ENCODE peak calls at places on chromosomes 12 and 14, in four cellular contexts. M is upper lobe of right lung, O is brain microvascular endothelial cell, D is endodermal cell. T is an unnamed sample.

GRCh38 chr12:106049105-106049504 is 89.6 kb downstream of the NUAK1 start:
- DNase-seq in M (no peak), O (no peak), D (no peak), T (no peak)

GRCh38 chr14:87059060-87059827 is 933.7 kb downstream of the GALC start:
- DNase-seq in M (no peak), O (no peak), D (no peak), T (no peak)

GRCh38 chr12:49131973-49132461 is 822 bp upstream of the TUBA1B start:
- DNase-seq in M (no peak), O (no peak), D (no peak), T (no peak)

GRCh38 chr12:2944401-2945047 is 14.7 kb upstream of the TEAD4 start:
- DNase-seq in M (peak), O (no peak), D (peak), T (no peak)

GRCh38 chr12:67651380-67651695 is 2.8 kb downstream of the DYRK2 start:
- DNase-seq in M (no peak), O (no peak), D (no peak), T (no peak)

GRCh38 chr12:87439990-87440827 is 589.0 kb downstream of the C12orf50 start:
- DNase-seq in M (no peak), O (peak), D (peak), T (peak)

GRCh38 chr14:73740921-73741326 is 26.7 kb upstream of the PNMA1 start:
- DNase-seq in M (peak), O (no peak), D (peak), T (no peak)

GRCh38 chr14:41642402-41643195 is 35.9 kb downstream of the LRFN5 start:
- DNase-seq in M (no peak), O (no peak), D (no peak), T (no peak)

GRCh38 chr14:105919458-105920150 is 393.2 kb downstream of the TMEM121 start:
- DNase-seq in M (peak), O (no peak), D (no peak), T (no peak)

GRCh38 chr14:74140374-74140850 is 55.7 kb downstream of the LIN52 start:
- DNase-seq in M (peak), O (no peak), D (no peak), T (no peak)

GRCh38 chr12:96368233-96368632 is 32.0 kb downstream of the CDK17 start:
- DNase-seq in M (no peak), O (no peak), D (no peak), T (no peak)

GRCh38 chr14:65472189-65472588 is 59.7 kb downstream of the FUT8 start:
- DNase-seq in M (no peak), O (no peak), D (peak), T (no peak)

GRCh38 chr12:17829813-17830212 is 260.2 kb downstream of the RERGL start:
- DNase-seq in M (no peak), O (no peak), D (no peak), T (no peak)

GRCh38 chr12:29066061-29066588 is 83.0 kb upstream of the FAR2 start:
- DNase-seq in M (no peak), O (peak), D (no peak), T (peak)

GRCh38 chr14:55884819-55885218 is 233.4 kb upstream of the PELI2 start:
- DNase-seq in M (no peak), O (no peak), D (no peak), T (peak)

GRCh38 chr12:12433203-12433731 is 76.4 kb downstream of the BORCS5 start:
- DNase-seq in M (no peak), O (no peak), D (no peak), T (no peak)

GRCh38 chr14:26765768-26766550 is 168.1 kb upstream of the NOVA1 start:
- DNase-seq in M (no peak), O (peak), D (no peak), T (peak)

GRCh38 chr12:115267464-115267863 is 583.5 kb upstream of the TBX3 start:
- DNase-seq in M (no peak), O (no peak), D (no peak), T (no peak)

GRCh38 chr14:47674546-47675238 is 713 bp downstream of the MDGA2 start:
- DNase-seq in M (peak), O (no peak), D (peak), T (no peak)

GRCh38 chr12:1696800-1697199 is 5.9 kb downstream of the ADIPOR2 start:
- DNase-seq in M (no peak), O (no peak), D (no peak), T (no peak)

GRCh38 chr14:54881761-54882401 is 20.7 kb downstream of the GCH1 start:
- DNase-seq in M (no peak), O (no peak), D (no peak), T (no peak)

GRCh38 chr14:58687232-58687795 is 49.6 kb downstream of the DACT1 start:
- DNase-seq in M (no peak), O (no peak), D (no peak), T (no peak)

DNA sequence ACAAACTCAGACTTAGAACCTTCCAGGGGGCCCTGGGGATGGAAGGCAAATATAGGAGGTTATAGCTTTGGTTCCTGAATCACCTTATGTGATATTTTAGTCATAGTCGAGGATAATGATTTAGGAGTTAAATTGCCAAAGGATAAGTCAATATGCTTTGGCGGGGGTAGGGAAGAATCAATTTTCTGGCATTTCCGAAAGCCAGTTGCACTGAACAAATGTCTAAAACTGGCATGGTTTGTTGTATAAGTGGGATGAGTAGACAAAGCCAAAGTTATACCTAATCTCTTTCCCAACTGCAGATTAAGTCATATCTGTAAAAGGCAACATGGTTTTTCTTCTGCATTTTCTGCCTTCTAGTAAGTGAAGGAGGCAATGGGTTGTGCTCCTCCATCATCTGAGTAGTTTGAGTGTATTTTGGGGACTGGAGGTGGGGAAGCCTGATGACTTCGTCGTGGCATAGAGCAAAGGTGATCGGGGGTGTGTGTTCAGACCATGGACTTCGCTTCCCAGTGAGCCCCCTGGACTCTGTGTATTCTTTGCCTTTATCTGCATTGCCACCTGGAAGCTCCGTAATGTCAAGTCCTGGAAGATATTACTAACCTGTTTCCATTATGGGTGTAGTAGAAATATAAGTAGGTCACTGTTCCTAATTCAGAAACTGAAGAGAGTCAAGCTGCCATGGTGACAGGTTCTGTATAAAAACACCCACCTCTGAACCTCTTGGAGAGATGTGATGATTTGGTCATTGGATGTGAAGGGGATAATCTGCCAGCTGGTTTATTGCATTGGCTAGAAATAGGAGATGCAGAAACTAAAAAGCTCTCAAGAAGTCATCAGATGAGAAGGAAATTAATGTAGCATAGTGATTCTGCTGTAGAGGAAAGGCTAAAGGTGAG is 24.5 kb downstream of the PPFIBP1 start:
- DNase-seq in M (no peak), O (no peak), D (no peak), T (no peak)
- H3K27ac ChIP-seq in M (peak), O (peak), D (no peak), T (peak)

GRCh38 chr14:93032301-93032929 is 83.3 kb downstream of the ITPK1 start:
- DNase-seq in M (no peak), O (no peak), D (no peak), T (no peak)
- H3K27ac ChIP-seq in M (no peak), O (no peak), D (no peak), T (no peak)

GRCh38 chr12:19212245-19212644 is 82.7 kb downstream of the PLEKHA5 start:
- DNase-seq in M (no peak), O (no peak), D (no peak), T (no peak)

GRCh38 chr12:19209636-19210035 is 80.1 kb downstream of the PLEKHA5 start:
- DNase-seq in M (no peak), O (no peak), D (no peak), T (no peak)

GRCh38 chr12:19208456-19208855 is 78.9 kb downstream of the PLEKHA5 start:
- DNase-seq in M (no peak), O (no peak), D (no peak), T (no peak)

GRCh38 chr12:19206493-19207077 is 77.1 kb downstream of the PLEKHA5 start:
- DNase-seq in M (no peak), O (no peak), D (no peak), T (no peak)

DNA sequence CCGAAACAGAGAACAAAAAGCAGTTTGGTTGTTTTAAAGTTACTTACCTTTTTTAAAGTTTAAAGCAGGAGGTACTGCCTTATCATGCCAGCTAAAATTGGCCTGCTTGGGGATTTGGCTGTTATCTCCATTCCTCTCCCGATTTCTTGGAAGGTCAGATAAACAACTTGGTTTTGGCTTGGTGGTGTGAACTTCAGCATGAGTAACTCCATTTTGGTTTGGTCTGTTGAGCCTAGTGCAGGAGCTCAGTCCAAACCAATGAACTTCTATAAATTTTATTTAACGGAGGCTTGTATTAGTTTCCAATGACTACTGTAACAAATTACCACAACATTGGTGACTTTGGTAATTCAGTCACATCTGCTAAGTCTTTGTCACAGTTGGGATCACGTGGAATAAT is 82.3 kb downstream of the PLEKHA5 start:
- DNase-seq in M (no peak), O (no peak), D (no peak), T (no peak)
- H3K27ac ChIP-seq in M (no peak), O (no peak), D (no peak), T (no peak)

GRCh38 chr12:63869656-63870055 is 25.2 kb downstream of the SRGAP1 start:
- DNase-seq in M (no peak), O (no peak), D (peak), T (no peak)
- H3K27ac ChIP-seq in M (no peak), O (no peak), D (no peak), T (no peak)

DNA sequence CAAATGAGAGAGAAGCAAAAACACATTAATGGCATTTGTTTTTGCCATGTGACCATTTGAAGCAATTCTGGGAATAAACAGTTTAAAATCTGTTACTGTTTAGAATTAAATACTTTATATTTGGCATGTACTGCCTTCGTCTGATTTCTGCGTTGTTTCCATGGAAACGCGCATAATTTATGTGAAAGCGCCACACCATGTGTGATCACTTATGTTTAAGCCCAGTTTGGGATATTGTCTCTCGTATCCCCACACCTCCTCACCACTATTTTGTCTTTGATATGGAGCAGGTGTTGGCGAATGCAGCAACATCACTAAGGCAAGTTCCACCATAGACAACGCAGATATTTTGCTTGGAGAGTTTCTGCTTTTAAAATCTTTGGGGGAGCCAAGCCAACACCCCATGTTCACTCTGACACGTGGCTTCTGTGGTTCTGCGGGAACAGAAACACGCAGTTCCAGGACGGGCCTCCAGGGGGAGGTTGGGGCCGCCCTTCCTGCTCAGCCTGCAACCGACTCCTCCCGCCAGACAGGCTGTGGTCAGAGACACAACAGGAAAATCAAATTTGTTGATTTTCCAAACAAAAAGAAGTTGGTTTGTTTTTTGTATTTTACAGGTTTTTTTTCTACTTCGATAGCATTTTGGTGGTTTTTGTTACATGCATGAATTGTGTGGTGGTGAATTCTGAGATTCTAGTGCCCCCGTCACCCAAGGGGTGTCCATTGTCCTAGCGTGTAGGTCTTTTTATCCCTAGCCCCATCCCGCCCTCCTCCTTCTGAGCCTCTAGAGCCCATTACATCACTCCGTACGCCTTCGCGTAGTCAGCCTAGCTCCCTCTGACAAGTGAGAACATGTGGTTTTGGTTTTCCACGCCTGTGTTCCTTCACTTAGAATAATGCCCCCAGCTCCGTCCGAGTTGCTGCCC is 101.9 kb upstream of the SFSWAP start:
- DNase-seq in M (peak), O (peak), D (peak), T (no peak)
- H3K27ac ChIP-seq in M (no peak), O (no peak), D (no peak), T (no peak)

GRCh38 chr14:97723321-97723720 is 926.1 kb downstream of the VRK1 start:
- DNase-seq in M (no peak), O (no peak), D (no peak), T (no peak)

GRCh38 chr14:97723834-97724770 is 926.9 kb downstream of the VRK1 start:
- DNase-seq in M (no peak), O (no peak), D (no peak), T (no peak)

GRCh38 chr14:97719931-97720330 is 922.7 kb downstream of the VRK1 start:
- DNase-seq in M (no peak), O (no peak), D (no peak), T (no peak)

GRCh38 chr14:97719043-97719442 is 921.9 kb downstream of the VRK1 start:
- DNase-seq in M (no peak), O (no peak), D (no peak), T (no peak)
- H3K27ac ChIP-seq in M (no peak), O (no peak), D (no peak), T (no peak)

GRCh38 chr12:121579981-121580868 is 598 bp downstream of the KDM2B start:
- DNase-seq in M (peak), O (peak), D (peak), T (no peak)
- H3K27ac ChIP-seq in M (peak), O (peak), D (peak), T (peak)